ENCODE peak calls at places on chromosomes 3 and 15, in five cellular contexts. V, R, P, M and J are unnamed samples.

GRCh38 chr3:60920519-60920918 is 330.7 kb downstream of the FHIT start:
- DNase-seq in V (peak), R (no peak), P (no peak), M (no peak), J (peak)

GRCh38 chr3:119660474-119661150 is at the start of gene POPDC2:
- DNase-seq in V (peak), R (no peak), P (no peak), M (peak), J (no peak)

GRCh38 chr3:160810360-160810759 is 54.3 kb downstream of the PPM1L start:
- DNase-seq in V (no peak), R (no peak), P (no peak), M (no peak), J (no peak)

GRCh38 chr15:42133892-42134502 is 22.4 kb downstream of the PLA2G4F start:
- DNase-seq in V (peak), R (peak), P (peak), M (no peak), J (no peak)

GRCh38 chr15:38699633-38700230 is 135.1 kb upstream of the RASGRP1 start:
- DNase-seq in V (peak), R (peak), P (peak), M (peak), J (no peak)

GRCh38 chr3:197406266-197406665 is 107.9 kb upstream of the DLG1 start:
- DNase-seq in V (peak), R (no peak), P (no peak), M (peak), J (peak)

GRCh38 chr3:61966200-61966599 is 404.8 kb downstream of the PTPRG start:
- DNase-seq in V (no peak), R (no peak), P (no peak), M (no peak), J (no peak)

GRCh38 chr3:79052054-79052681 is 715.6 kb downstream of the ROBO1 start:
- DNase-seq in V (peak), R (no peak), P (peak), M (no peak), J (no peak)

GRCh38 chr3:177229791-177230190 is 32.5 kb upstream of the TBL1XR1 start:
- DNase-seq in V (no peak), R (no peak), P (no peak), M (no peak), J (no peak)

GRCh38 chr3:9291991-9292390 is 42.5 kb upstream of the SRGAP3 start:
- DNase-seq in V (no peak), R (no peak), P (no peak), M (no peak), J (no peak)

GRCh38 chr15:80856809-80857377 is 77.7 kb downstream of the CEMIP start:
- DNase-seq in V (no peak), R (peak), P (no peak), M (peak), J (peak)

GRCh38 chr3:183884097-183884436 is 613 bp downstream of the PARL start:
- DNase-seq in V (no peak), R (no peak), P (no peak), M (no peak), J (no peak)

GRCh38 chr3:143060906-143061305 is 58.7 kb upstream of the CHST2 start:
- DNase-seq in V (no peak), R (no peak), P (no peak), M (no peak), J (no peak)

DNA sequence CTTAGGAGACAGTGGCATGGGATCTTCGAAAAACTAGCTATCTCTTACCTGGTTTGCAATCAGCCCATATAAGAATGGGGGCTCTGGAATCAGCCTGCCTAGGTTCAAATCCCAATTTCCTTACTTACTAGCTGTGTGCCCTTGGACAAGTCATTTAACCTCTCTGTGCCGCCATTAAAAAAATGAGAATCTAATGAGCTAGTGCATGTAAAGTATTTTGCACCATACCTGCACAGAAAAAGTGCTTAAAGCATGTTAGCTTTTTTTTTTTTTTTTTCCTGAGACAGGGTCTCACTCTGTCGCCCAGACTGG is 181.8 kb downstream of the SHQ1 start:
- DNase-seq in V (no peak), R (no peak), P (no peak), M (no peak), J (no peak)
- TF ChIP-seq CTCF in V (no peak), R (no peak), P (no peak), M (no peak), J (no peak)

GRCh38 chr3:45003859-45004258 is 22.2 kb upstream of the CLEC3B start:
- DNase-seq in V (no peak), R (no peak), P (no peak), M (no peak), J (no peak)

GRCh38 chr3:45008117-45008516 is 18.0 kb upstream of the CLEC3B start:
- DNase-seq in V (no peak), R (no peak), P (no peak), M (no peak), J (no peak)

GRCh38 chr3:45009868-45010267 is 16.2 kb upstream of the CLEC3B start:
- DNase-seq in V (no peak), R (no peak), P (no peak), M (no peak), J (no peak)

GRCh38 chr3:45003406-45003805 is 22.7 kb upstream of the CLEC3B start:
- DNase-seq in V (no peak), R (no peak), P (no peak), M (no peak), J (no peak)

GRCh38 chr3:45007091-45007490 is 19.0 kb upstream of the CLEC3B start:
- DNase-seq in V (no peak), R (no peak), P (no peak), M (no peak), J (no peak)
- H3K4me3 ChIP-seq in V (no peak), R (no peak), P (no peak), M (no peak), J (no peak)

GRCh38 chr3:155096303-155097008 is 16.3 kb downstream of the MME start:
- DNase-seq in V (no peak), R (no peak), P (no peak), M (no peak), J (no peak)

GRCh38 chr3:155097009-155097349 is 16.9 kb downstream of the MME start:
- DNase-seq in V (no peak), R (no peak), P (no peak), M (no peak), J (no peak)

GRCh38 chr3:155106059-155106458 is 25.9 kb downstream of the MME start:
- DNase-seq in V (no peak), R (no peak), P (no peak), M (no peak), J (no peak)

GRCh38 chr3:155102329-155102728 is 22.2 kb downstream of the MME start:
- DNase-seq in V (no peak), R (no peak), P (no peak), M (no peak), J (no peak)

DNA sequence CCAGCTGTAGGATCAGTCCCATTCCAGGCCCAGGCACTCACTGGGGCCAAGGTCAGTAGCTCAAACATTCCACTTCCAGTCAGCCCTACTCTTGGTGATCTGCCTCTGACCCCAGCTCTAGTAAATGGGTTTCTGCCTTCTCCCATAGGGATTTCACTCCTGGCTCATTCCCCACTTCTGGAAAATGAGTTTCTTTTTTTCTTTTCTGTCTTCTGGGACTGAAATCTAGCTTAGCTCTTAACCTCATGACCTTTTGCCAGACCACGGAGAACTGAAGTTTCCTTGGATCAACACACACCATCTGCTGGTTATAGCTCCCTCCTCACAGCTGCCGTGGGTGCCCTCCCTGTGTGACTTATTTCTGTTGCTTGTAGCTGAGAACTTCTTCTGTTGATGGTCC is 21.3 kb downstream of the MME start:
- DNase-seq in V (no peak), R (no peak), P (peak), M (peak), J (no peak)
- TF ChIP-seq CTCF in V (no peak), R (no peak), P (no peak), M (no peak), J (no peak)

DNA sequence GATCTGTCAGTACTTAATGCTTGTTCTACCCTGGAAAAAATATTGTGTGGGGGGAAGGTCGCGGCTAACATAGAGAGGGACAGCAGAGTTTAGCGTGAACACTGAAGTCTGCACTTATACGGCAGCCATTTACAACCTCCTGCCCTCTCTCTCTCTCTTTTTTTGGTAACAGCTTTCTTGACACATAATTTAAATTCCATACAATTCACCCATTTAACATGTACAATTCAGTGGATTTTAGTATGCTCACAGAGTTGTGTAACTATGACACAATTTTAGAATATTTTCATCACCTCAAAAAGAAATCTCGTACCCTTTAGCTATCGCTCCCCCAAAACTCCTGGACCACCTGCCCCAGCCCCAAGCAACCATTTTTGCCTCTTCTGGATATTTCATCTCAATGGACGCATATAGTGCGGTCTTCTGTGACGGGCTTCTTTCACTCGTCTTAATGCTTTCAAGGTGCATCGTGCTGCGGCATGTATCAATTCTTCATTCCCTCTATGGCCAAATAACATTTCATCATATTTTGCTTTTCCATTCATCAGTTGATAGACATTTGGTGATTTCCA is 141.8 kb downstream of the XXYLT1 start:
- DNase-seq in V (no peak), R (no peak), P (no peak), M (no peak), J (no peak)
- H3K4me3 ChIP-seq in V (no peak), R (no peak), P (no peak), M (no peak), J (no peak)

GRCh38 chr3:12892840-12893189 is 51.5 kb upstream of the RPL32 start:
- DNase-seq in V (no peak), R (no peak), P (no peak), M (no peak), J (no peak)

GRCh38 chr3:12891985-12892839 is 50.8 kb upstream of the RPL32 start:
- DNase-seq in V (peak), R (peak), P (peak), M (no peak), J (no peak)

GRCh38 chr3:12893247-12893646 is 51.9 kb upstream of the RPL32 start:
- DNase-seq in V (no peak), R (no peak), P (no peak), M (no peak), J (peak)

GRCh38 chr3:12891391-12891984 is 50.1 kb upstream of the RPL32 start:
- DNase-seq in V (no peak), R (no peak), P (no peak), M (no peak), J (no peak)

DNA sequence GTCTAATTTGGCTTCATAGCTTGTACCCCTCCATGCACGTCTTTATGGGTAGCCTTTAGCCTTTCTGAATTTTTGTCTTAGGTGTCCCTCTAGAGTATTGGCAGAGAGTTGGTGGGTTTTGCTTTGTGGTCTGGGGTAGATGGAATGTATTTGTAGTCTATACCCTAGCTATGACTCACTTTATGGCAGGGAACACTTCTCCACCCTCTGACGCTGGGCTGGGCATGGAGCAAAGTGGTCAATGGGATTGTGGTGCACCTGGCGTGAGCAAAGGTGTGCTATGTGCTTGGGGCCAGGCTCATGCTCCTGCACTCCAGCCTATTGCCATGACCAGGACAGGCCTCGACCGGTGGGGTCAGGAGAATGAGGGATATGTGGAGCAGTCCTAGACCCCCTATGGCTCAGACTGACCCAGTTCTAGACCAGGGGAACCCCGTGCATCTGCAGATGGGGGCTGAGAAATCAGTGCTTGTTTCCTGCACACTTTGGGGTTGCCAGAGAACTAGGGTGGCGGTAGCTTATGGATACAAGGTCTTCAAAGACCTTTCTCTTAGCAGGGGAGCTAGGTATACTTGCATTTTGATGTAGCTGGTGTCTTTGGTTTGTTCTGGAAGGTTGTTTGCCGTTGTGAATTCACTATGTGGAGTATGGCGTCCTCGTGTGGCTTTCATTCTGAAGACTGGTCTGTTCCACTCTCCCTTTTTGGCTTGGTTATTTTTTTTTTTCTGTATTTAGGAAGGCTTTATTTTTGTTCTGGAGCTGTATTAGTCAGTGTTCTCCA is 49.4 kb upstream of the RPL32 start:
- DNase-seq in V (no peak), R (no peak), P (no peak), M (no peak), J (no peak)
- TF ChIP-seq CTCF in V (peak), R (no peak), P (no peak), M (no peak), J (no peak)